ENCODE peak calls at places on chromosomes 1 and 21, in nine cellular contexts. One of them, this sample, is unnamed.

GRCh38 chr1:155081472-155082300 is 3.0 kb downstream of the EFNA3 start:
- DNase-seq in stomach: no peak
- DNase-seq in lower leg skin: no peak
- DNase-seq in tibial nerve: no peak
- DNase-seq in breast epithelium: no peak
- DNase-seq in ovary: no peak
- DNase-seq in Peyer's patch: no peak
- DNase-seq in uterus: no peak
- DNase-seq in heart left ventricle: no peak
- DNase-seq in this sample: no peak

GRCh38 chr1:211642870-211643269 is 32.6 kb downstream of the NEK2 start:
- DNase-seq in stomach: no peak
- DNase-seq in lower leg skin: peak; percentile 64
- DNase-seq in tibial nerve: no peak
- DNase-seq in breast epithelium: no peak
- DNase-seq in ovary: no peak
- DNase-seq in Peyer's patch: no peak
- DNase-seq in uterus: no peak
- DNase-seq in heart left ventricle: no peak
- DNase-seq in this sample: no peak

GRCh38 chr21:24310780-24311179 is 1296.5 kb downstream of the MRPL39 start:
- DNase-seq in stomach: no peak
- DNase-seq in lower leg skin: no peak
- DNase-seq in tibial nerve: no peak
- DNase-seq in breast epithelium: no peak
- DNase-seq in ovary: no peak
- DNase-seq in Peyer's patch: no peak
- DNase-seq in uterus: no peak
- DNase-seq in heart left ventricle: no peak
- DNase-seq in this sample: no peak

GRCh38 chr1:172326171-172326570 is 94.3 kb upstream of the C1orf105 start:
- DNase-seq in stomach: no peak
- DNase-seq in lower leg skin: no peak
- DNase-seq in tibial nerve: no peak
- DNase-seq in breast epithelium: no peak
- DNase-seq in ovary: no peak
- DNase-seq in Peyer's patch: no peak
- DNase-seq in uterus: no peak
- DNase-seq in heart left ventricle: no peak
- DNase-seq in this sample: no peak

GRCh38 chr1:116724765-116725375 is 29.4 kb upstream of the CD2 start:
- DNase-seq in stomach: peak; percentile 69
- DNase-seq in lower leg skin: no peak
- DNase-seq in tibial nerve: peak; percentile 40
- DNase-seq in breast epithelium: no peak
- DNase-seq in ovary: no peak
- DNase-seq in Peyer's patch: peak; percentile 89
- DNase-seq in uterus: peak; percentile 59
- DNase-seq in heart left ventricle: peak; percentile 44
- DNase-seq in this sample: peak; percentile 64

GRCh38 chr21:25169370-25169769 is 437.9 kb downstream of the MRPL39 start:
- DNase-seq in stomach: no peak
- DNase-seq in lower leg skin: no peak
- DNase-seq in tibial nerve: no peak
- DNase-seq in breast epithelium: no peak
- DNase-seq in ovary: no peak
- DNase-seq in Peyer's patch: no peak
- DNase-seq in uterus: no peak
- DNase-seq in heart left ventricle: no peak
- DNase-seq in this sample: no peak

GRCh38 chr1:52862666-52863458 is 20.3 kb downstream of the ZYG11A start:
- DNase-seq in stomach: no peak
- DNase-seq in lower leg skin: no peak
- DNase-seq in tibial nerve: no peak
- DNase-seq in breast epithelium: no peak
- DNase-seq in ovary: no peak
- DNase-seq in Peyer's patch: no peak
- DNase-seq in uterus: no peak
- DNase-seq in heart left ventricle: no peak
- DNase-seq in this sample: no peak

GRCh38 chr1:111879086-111879485 is 110.4 kb downstream of the KCND3 start:
- DNase-seq in stomach: no peak
- DNase-seq in lower leg skin: no peak
- DNase-seq in tibial nerve: no peak
- DNase-seq in breast epithelium: no peak
- DNase-seq in ovary: no peak
- DNase-seq in Peyer's patch: no peak
- DNase-seq in uterus: no peak
- DNase-seq in heart left ventricle: no peak
- DNase-seq in this sample: no peak

GRCh38 chr1:197178998-197179397 is 32.5 kb upstream of the ASPM start:
- DNase-seq in stomach: no peak
- DNase-seq in lower leg skin: no peak
- DNase-seq in tibial nerve: no peak
- DNase-seq in breast epithelium: no peak
- DNase-seq in ovary: no peak
- DNase-seq in Peyer's patch: no peak
- DNase-seq in uterus: no peak
- DNase-seq in heart left ventricle: no peak
- DNase-seq in this sample: no peak

GRCh38 chr1:180623579-180624347 is 8.1 kb upstream of the XPR1 start:
- DNase-seq in stomach: no peak
- DNase-seq in lower leg skin: no peak
- DNase-seq in tibial nerve: no peak
- DNase-seq in breast epithelium: no peak
- DNase-seq in ovary: no peak
- DNase-seq in Peyer's patch: no peak
- DNase-seq in uterus: no peak
- DNase-seq in heart left ventricle: no peak
- DNase-seq in this sample: peak; percentile 7

GRCh38 chr1:170623171-170623570 is 40.8 kb upstream of the PRRX1 start:
- DNase-seq in stomach: no peak
- DNase-seq in lower leg skin: no peak
- DNase-seq in tibial nerve: no peak
- DNase-seq in breast epithelium: no peak
- DNase-seq in ovary: no peak
- DNase-seq in Peyer's patch: no peak
- DNase-seq in uterus: no peak
- DNase-seq in heart left ventricle: no peak
- DNase-seq in this sample: peak; percentile 1

GRCh38 chr1:170415734-170416372 is 116.1 kb upstream of the GORAB start:
- DNase-seq in stomach: no peak
- DNase-seq in lower leg skin: no peak
- DNase-seq in tibial nerve: no peak
- DNase-seq in breast epithelium: no peak
- DNase-seq in ovary: no peak
- DNase-seq in Peyer's patch: no peak
- DNase-seq in uterus: no peak
- DNase-seq in heart left ventricle: no peak
- DNase-seq in this sample: no peak

GRCh38 chr1:175016073-175016722 is 7.0 kb downstream of the MRPS14 start:
- DNase-seq in stomach: no peak
- DNase-seq in lower leg skin: no peak
- DNase-seq in tibial nerve: no peak
- DNase-seq in breast epithelium: no peak
- DNase-seq in ovary: no peak
- DNase-seq in Peyer's patch: no peak
- DNase-seq in uterus: no peak
- DNase-seq in heart left ventricle: no peak
- DNase-seq in this sample: no peak

GRCh38 chr1:9068971-9069323 is 488 bp downstream of the SLC2A5 start:
- DNase-seq in stomach: no peak
- DNase-seq in lower leg skin: no peak
- DNase-seq in tibial nerve: no peak
- DNase-seq in breast epithelium: no peak
- DNase-seq in ovary: no peak
- DNase-seq in Peyer's patch: no peak
- DNase-seq in uterus: no peak
- DNase-seq in heart left ventricle: no peak
- DNase-seq in this sample: peak; percentile 46

GRCh38 chr1:110210604-110211502 is 739 bp downstream of the KCNC4 start:
- DNase-seq in stomach: peak; percentile 57
- DNase-seq in lower leg skin: peak; percentile 89
- DNase-seq in tibial nerve: peak; percentile 23
- DNase-seq in breast epithelium: peak; percentile 47
- DNase-seq in ovary: peak; percentile 70
- DNase-seq in Peyer's patch: peak; percentile 84
- DNase-seq in uterus: peak; percentile 40
- DNase-seq in heart left ventricle: peak; percentile 55
- DNase-seq in this sample: peak; percentile 72

DNA sequence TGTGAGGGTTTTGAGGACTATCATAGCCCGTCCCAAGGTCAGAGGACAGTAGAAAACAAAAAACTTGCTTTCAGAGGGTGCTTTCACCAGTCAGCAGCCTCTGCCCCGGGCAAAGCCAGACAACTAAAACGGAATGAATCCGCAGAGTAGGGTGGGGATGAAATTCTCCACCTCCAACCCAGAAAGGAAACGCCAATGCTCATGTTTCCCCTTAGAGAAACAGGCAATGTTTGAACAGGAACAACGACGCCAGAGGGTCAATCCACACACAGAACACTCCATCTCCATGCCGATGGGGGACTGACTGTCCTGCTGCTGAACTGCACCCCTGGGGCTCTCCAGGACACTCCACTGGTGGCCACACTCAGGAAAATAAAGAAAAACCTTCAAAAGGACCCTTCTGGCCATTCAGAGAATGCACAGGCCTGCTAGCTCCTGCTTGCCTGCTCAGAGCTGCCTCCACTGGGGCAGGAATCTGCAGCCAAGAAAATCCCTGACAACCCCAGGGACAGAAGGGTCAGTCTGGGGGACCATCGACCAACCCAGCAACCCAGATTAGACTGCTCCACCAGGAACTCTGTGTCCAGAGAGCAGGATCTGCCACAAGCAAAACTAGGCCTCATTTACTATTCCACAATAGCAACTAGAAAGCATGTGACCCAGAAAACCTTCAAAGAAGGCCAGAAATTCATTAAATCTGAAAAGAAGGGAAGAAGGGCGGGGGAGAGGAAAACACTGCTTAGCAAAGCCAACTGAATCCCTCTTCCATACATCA is 116.0 kb downstream of the TOMM20 start:
- DNase-seq in stomach: no peak
- DNase-seq in lower leg skin: no peak
- DNase-seq in tibial nerve: no peak
- DNase-seq in breast epithelium: no peak
- DNase-seq in ovary: no peak
- DNase-seq in Peyer's patch: peak; percentile 40
- DNase-seq in uterus: no peak
- DNase-seq in heart left ventricle: no peak
- DNase-seq in this sample: no peak
- TF ChIP-seq POLR2A in stomach: no peak
- TF ChIP-seq POLR2A in lower leg skin: no peak
- TF ChIP-seq POLR2A in tibial nerve: no peak
- TF ChIP-seq POLR2A in breast epithelium: no peak
- TF ChIP-seq POLR2A in ovary: no peak
- TF ChIP-seq POLR2A in Peyer's patch: no peak
- TF ChIP-seq POLR2A in uterus: no peak
- TF ChIP-seq POLR2A in heart left ventricle: no peak
- TF ChIP-seq POLR2A in this sample: no peak

GRCh38 chr1:228265167-228265566 is 57.3 kb downstream of the OBSCN start:
- DNase-seq in stomach: no peak
- DNase-seq in lower leg skin: no peak
- DNase-seq in tibial nerve: no peak
- DNase-seq in breast epithelium: no peak
- DNase-seq in ovary: no peak
- DNase-seq in Peyer's patch: no peak
- DNase-seq in uterus: no peak
- DNase-seq in heart left ventricle: no peak
- DNase-seq in this sample: peak; percentile 37
- TF ChIP-seq CTCF in stomach: no peak
- TF ChIP-seq CTCF in lower leg skin: no peak
- TF ChIP-seq CTCF in tibial nerve: no peak
- TF ChIP-seq CTCF in breast epithelium: no peak
- TF ChIP-seq CTCF in ovary: no peak
- TF ChIP-seq CTCF in Peyer's patch: no peak
- TF ChIP-seq CTCF in uterus: peak; percentile 13
- TF ChIP-seq CTCF in heart left ventricle: no peak
- TF ChIP-seq CTCF in this sample: peak; percentile 33

GRCh38 chr21:41427556-41427955 is 1.5 kb downstream of the MX1 start:
- DNase-seq in stomach: no peak
- DNase-seq in lower leg skin: peak; percentile 72
- DNase-seq in tibial nerve: no peak
- DNase-seq in breast epithelium: no peak
- DNase-seq in ovary: no peak
- DNase-seq in Peyer's patch: no peak
- DNase-seq in uterus: no peak
- DNase-seq in heart left ventricle: no peak
- DNase-seq in this sample: no peak
- TF ChIP-seq POLR2A in stomach: no peak
- TF ChIP-seq POLR2A in lower leg skin: no peak
- TF ChIP-seq POLR2A in tibial nerve: no peak
- TF ChIP-seq POLR2A in breast epithelium: no peak
- TF ChIP-seq POLR2A in ovary: no peak
- TF ChIP-seq POLR2A in Peyer's patch: no peak
- TF ChIP-seq POLR2A in uterus: no peak
- TF ChIP-seq POLR2A in heart left ventricle: no peak
- TF ChIP-seq POLR2A in this sample: no peak

GRCh38 chr1:233138794-233139544 is 156.6 kb downstream of the PCNX2 start:
- DNase-seq in stomach: no peak
- DNase-seq in lower leg skin: no peak
- DNase-seq in tibial nerve: no peak
- DNase-seq in breast epithelium: no peak
- DNase-seq in ovary: no peak
- DNase-seq in Peyer's patch: no peak
- DNase-seq in uterus: no peak
- DNase-seq in heart left ventricle: no peak
- DNase-seq in this sample: no peak

GRCh38 chr1:233140974-233141373 is 154.6 kb downstream of the PCNX2 start:
- DNase-seq in stomach: no peak
- DNase-seq in lower leg skin: no peak
- DNase-seq in tibial nerve: no peak
- DNase-seq in breast epithelium: no peak
- DNase-seq in ovary: no peak
- DNase-seq in Peyer's patch: no peak
- DNase-seq in uterus: no peak
- DNase-seq in heart left ventricle: no peak
- DNase-seq in this sample: no peak

GRCh38 chr1:233144434-233144833 is 151.1 kb downstream of the PCNX2 start:
- DNase-seq in stomach: no peak
- DNase-seq in lower leg skin: no peak
- DNase-seq in tibial nerve: no peak
- DNase-seq in breast epithelium: no peak
- DNase-seq in ovary: no peak
- DNase-seq in Peyer's patch: no peak
- DNase-seq in uterus: no peak
- DNase-seq in heart left ventricle: no peak
- DNase-seq in this sample: no peak

GRCh38 chr1:233143266-233143665 is 152.3 kb downstream of the PCNX2 start:
- DNase-seq in stomach: no peak
- DNase-seq in lower leg skin: no peak
- DNase-seq in tibial nerve: no peak
- DNase-seq in breast epithelium: no peak
- DNase-seq in ovary: no peak
- DNase-seq in Peyer's patch: no peak
- DNase-seq in uterus: no peak
- DNase-seq in heart left ventricle: no peak
- DNase-seq in this sample: no peak

DNA sequence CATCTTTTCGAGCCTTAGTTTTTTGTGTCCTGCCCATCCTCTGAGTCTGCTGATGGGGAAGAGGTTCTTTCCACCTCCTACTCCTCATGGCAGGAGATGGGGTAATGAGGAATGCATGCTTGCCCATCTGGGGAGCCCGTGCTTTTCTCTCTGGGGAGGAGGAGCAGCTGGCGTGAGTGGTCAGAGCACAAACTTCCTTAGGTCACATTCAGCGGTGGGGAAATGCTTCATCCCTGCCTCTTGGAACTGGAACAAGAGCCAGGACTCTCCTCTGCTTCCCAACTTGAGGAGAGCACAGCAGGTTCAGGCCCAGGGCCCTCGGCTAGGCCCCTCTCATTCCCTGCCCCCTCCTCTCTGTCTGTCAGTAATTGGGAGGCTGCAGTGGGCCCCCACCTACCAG is 155.0 kb downstream of the PCNX2 start:
- DNase-seq in stomach: no peak
- DNase-seq in lower leg skin: no peak
- DNase-seq in tibial nerve: no peak
- DNase-seq in breast epithelium: no peak
- DNase-seq in ovary: no peak
- DNase-seq in Peyer's patch: no peak
- DNase-seq in uterus: no peak
- DNase-seq in heart left ventricle: no peak
- DNase-seq in this sample: no peak
- TF ChIP-seq CTCF in stomach: no peak
- TF ChIP-seq CTCF in lower leg skin: no peak
- TF ChIP-seq CTCF in tibial nerve: no peak
- TF ChIP-seq CTCF in breast epithelium: no peak
- TF ChIP-seq CTCF in ovary: no peak
- TF ChIP-seq CTCF in Peyer's patch: no peak
- TF ChIP-seq CTCF in uterus: no peak
- TF ChIP-seq CTCF in heart left ventricle: no peak
- TF ChIP-seq CTCF in this sample: no peak